ENCODE peak calls at places on chromosomes 12 and 14, in five cellular contexts. H is M059J, L is HEK293T, P is astrocyte of the spinal cord, N is GM12864. A is an unnamed sample.
A peak's percentile ranks its signal among the peaks of the same experiment; 100 is the strongest.

GRCh38 chr12:21607701-21608100 is 3.1 kb upstream of the GYS2 start:
- DNase-seq in H (peak; percentile 3), L (no peak), P (peak; percentile 33), N (no peak), A (no peak)

GRCh38 chr12:4031703-4032291 is 158.6 kb upstream of the PARP11 start:
- DNase-seq in H (peak; percentile 5), L (no peak), P (no peak), N (no peak), A (no peak)

GRCh38 chr14:62015945-62016344 is 253.7 kb downstream of the SNAPC1 start:
- DNase-seq in H (peak; percentile 21), L (no peak), P (peak; percentile 53), N (no peak), A (no peak)

GRCh38 chr14:38646391-38646790 is 390.5 kb upstream of the CLEC14A start:
- DNase-seq in H (peak; percentile 24), L (no peak), P (no peak), N (no peak), A (no peak)

GRCh38 chr14:65184032-65184764 is 81.9 kb upstream of the MAX start:
- DNase-seq in H (peak; percentile 78), L (no peak), P (peak; percentile 50), N (no peak), A (peak; percentile 52)

GRCh38 chr12:49227701-49228100 is 37.2 kb upstream of the TUBA1C start:
- DNase-seq in H (no peak), L (no peak), P (no peak), N (no peak), A (no peak)

GRCh38 chr12:9880532-9880931 is 757 bp upstream of the KLRF2 start:
- DNase-seq in H (no peak), L (no peak), P (no peak), N (no peak), A (no peak)

GRCh38 chr12:133217219-133217618 is 18.5 kb downstream of the ANHX start:
- DNase-seq in H (no peak), L (no peak), P (no peak), N (no peak), A (no peak)

GRCh38 chr14:60232185-60232584 is 16.8 kb upstream of the PPM1A start:
- DNase-seq in H (no peak), L (no peak), P (no peak), N (no peak), A (no peak)

GRCh38 chr12:109134186-109134917 is 18.0 kb downstream of the ACACB start:
- DNase-seq in H (peak; percentile 40), L (peak; percentile 52), P (no peak), N (no peak), A (peak; percentile 22)

GRCh38 chr14:28758253-28758915 is 8.2 kb upstream of the FOXG1 start:
- DNase-seq in H (no peak), L (no peak), P (peak; percentile 9), N (no peak), A (no peak)

GRCh38 chr12:57176846-57177245 is 29.4 kb upstream of the LRP1-AS start:
- DNase-seq in H (no peak), L (no peak), P (no peak), N (no peak), A (peak; percentile 56)

GRCh38 chr12:34400986-34401658 is 378.8 kb downstream of the ALG10 start:
- DNase-seq in H (no peak), L (peak; percentile 0), P (no peak), N (no peak), A (no peak)

GRCh38 chr14:97458302-97459137 is 661.3 kb downstream of the VRK1 start:
- DNase-seq in H (peak; percentile 8), L (no peak), P (no peak), N (no peak), A (no peak)

GRCh38 chr12:106308611-106309010 is 6.1 kb downstream of the TCP11L2 start:
- DNase-seq in H (no peak), L (no peak), P (no peak), N (no peak), A (no peak)

GRCh38 chr12:40946612-40947194 is 241.4 kb upstream of the PDZRN4 start:
- DNase-seq in H (peak; percentile 7), L (peak; percentile 10), P (peak; percentile 55), N (peak; percentile 1), A (peak; percentile 21)

GRCh38 chr12:105214141-105214540 is 21.8 kb downstream of the APPL2 start:
- DNase-seq in H (peak; percentile 65), L (no peak), P (peak; percentile 56), N (no peak), A (no peak)

GRCh38 chr12:90013409-90013808 is 304.8 kb upstream of the ATP2B1 start:
- DNase-seq in H (no peak), L (no peak), P (no peak), N (no peak), A (no peak)

GRCh38 chr12:62912644-62913043 is 22.3 kb downstream of the PPM1H start:
- DNase-seq in H (no peak), L (no peak), P (no peak), N (no peak), A (no peak)

GRCh38 chr12:124385219-124385969 is 90.5 kb downstream of the RFLNA start:
- DNase-seq in H (peak; percentile 95), L (no peak), P (peak; percentile 90), N (no peak), A (peak; percentile 92)

GRCh38 chr12:51404627-51405026 is 13.4 kb upstream of the GALNT6 start:
- DNase-seq in H (no peak), L (no peak), P (no peak), N (no peak), A (no peak)

GRCh38 chr12:78062781-78063180 is 232.1 kb downstream of the NAV3 start:
- DNase-seq in H (peak; percentile 69), L (no peak), P (peak; percentile 87), N (no peak), A (peak; percentile 32)

GRCh38 chr12:52380271-52380694 is 5.2 kb downstream of the KRT84 start:
- DNase-seq in H (peak; percentile 48), L (peak; percentile 17), P (peak; percentile 16), N (no peak), A (no peak)

GRCh38 chr14:89315493-89316456 is 101.3 kb downstream of the FOXN3 start:
- DNase-seq in H (no peak), L (no peak), P (no peak), N (no peak), A (no peak)

GRCh38 chr14:23302290-23303225 is at the start of gene PPP1R3E:
- DNase-seq in H (peak; percentile 55), L (peak; percentile 33), P (peak; percentile 46), N (peak; percentile 78), A (peak; percentile 16)

GRCh38 chr14:78519863-78520262 is 349.7 kb downstream of the NRXN3 start:
- DNase-seq in H (peak; percentile 14), L (peak; percentile 18), P (peak; percentile 8), N (no peak), A (peak; percentile 18)

GRCh38 chr12:12540261-12541013 is 22.2 kb downstream of the DUSP16 start:
- DNase-seq in H (no peak), L (no peak), P (no peak), N (no peak), A (no peak)

GRCh38 chr14:104585966-104586702 is 6.6 kb downstream of the C14orf180 start:
- DNase-seq in H (no peak), L (no peak), P (no peak), N (no peak), A (no peak)

GRCh38 chr12:13044859-13045384 is 741 bp downstream of the FAM234B start:
- DNase-seq in H (peak; percentile 3), L (peak; percentile 17), P (peak; percentile 10), N (no peak), A (no peak)

GRCh38 chr14:99838555-99839193 is 45.5 kb downstream of the EML1 start:
- DNase-seq in H (peak; percentile 81), L (no peak), P (peak; percentile 62), N (no peak), A (peak; percentile 47)